ENCODE peak calls at places on chromosome 10, in five cellular contexts. V is K562, K is WTC11, U is HepG2, L is GM12878. I is an unnamed sample.

GRCh38 chr10:48445932-48446331 is 139.5 kb downstream of the MAPK8 start:
- DNase-seq in V (no peak), K (no peak), U (no peak), L (no peak), I (peak; percentile 40)

GRCh38 chr10:84008878-84009277 is 130.4 kb upstream of the GHITM start:
- DNase-seq in V (peak; percentile 87), K (peak; percentile 77), U (no peak), L (no peak), I (peak; percentile 84)

GRCh38 chr10:117677239-117677638 is 134.7 kb downstream of the EMX2 start:
- DNase-seq in V (peak; percentile 8), K (no peak), U (no peak), L (no peak), I (no peak)

GRCh38 chr10:132265878-132266496 is 41.8 kb downstream of the STK32C start:
- DNase-seq in V (no peak), K (no peak), U (no peak), L (no peak), I (no peak)

GRCh38 chr10:24952701-24953349 is 419 bp upstream of the PRTFDC1 start:
- DNase-seq in V (peak; percentile 80), K (no peak), U (no peak), L (no peak), I (no peak)

GRCh38 chr10:69089638-69090599 is 2.0 kb downstream of the SRGN start:
- DNase-seq in V (no peak), K (no peak), U (no peak), L (peak; percentile 65), I (no peak)

GRCh38 chr10:13953371-13953770 is 366.6 kb downstream of the PRPF18 start:
- DNase-seq in V (no peak), K (no peak), U (no peak), L (no peak), I (no peak)

GRCh38 chr10:51832652-51833383 is 133.4 kb upstream of the CSTF2T start:
- DNase-seq in V (no peak), K (no peak), U (peak; percentile 44), L (peak; percentile 8), I (no peak)

GRCh38 chr10:15485684-15486316 is 114.7 kb upstream of the FAM171A1 start:
- DNase-seq in V (no peak), K (no peak), U (no peak), L (no peak), I (no peak)

DNA sequence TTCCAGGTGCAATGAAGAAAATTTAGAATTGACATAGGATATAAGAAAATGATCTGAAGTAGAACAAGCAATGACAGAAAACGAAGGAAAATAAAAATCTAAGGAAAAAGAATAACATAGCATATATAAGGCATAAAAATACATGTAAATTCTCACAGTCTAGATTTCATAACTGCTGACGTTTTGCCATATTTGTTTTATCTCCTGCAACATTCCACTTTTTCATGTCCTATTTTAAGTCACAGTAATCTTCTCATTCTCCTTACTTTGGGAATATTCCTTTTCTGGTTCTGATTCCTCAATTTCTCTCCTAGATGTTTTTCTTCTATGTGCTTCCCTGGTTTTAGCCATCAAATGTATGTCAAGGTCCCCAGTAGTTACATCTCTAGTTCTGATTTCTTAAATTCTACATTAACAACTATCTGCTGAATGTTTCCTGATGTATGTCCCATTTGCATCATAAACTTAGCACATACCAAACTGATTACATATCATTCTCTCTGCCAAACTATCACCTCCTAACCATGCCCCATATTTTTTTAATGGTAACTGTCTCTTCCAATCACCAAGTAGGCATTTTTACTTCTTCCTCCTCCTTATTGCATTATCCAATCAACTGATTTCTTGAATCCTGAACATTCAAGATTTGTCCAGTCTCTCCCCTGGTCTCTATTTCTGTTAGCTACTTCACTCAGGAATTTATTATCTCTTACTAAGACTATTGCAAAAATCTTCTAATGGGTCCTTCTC is 171.4 kb downstream of the DNAJC1 start:
- DNase-seq in V (no peak), K (no peak), U (no peak), L (no peak), I (no peak)
- TF ChIP-seq ATF2 in V (no peak), K (no peak), U (no peak), L (no peak), I (no peak)

GRCh38 chr10:103856497-103857175 is 1.3 kb upstream of the SH3PXD2A start:
- DNase-seq in V (no peak), K (no peak), U (peak; percentile 19), L (no peak), I (no peak)

GRCh38 chr10:103861501-103861900 is 6.1 kb upstream of the SH3PXD2A start:
- DNase-seq in V (no peak), K (no peak), U (no peak), L (no peak), I (no peak)

GRCh38 chr10:103855852-103856496 is 598 bp upstream of the SH3PXD2A start:
- DNase-seq in V (no peak), K (no peak), U (peak; percentile 52), L (no peak), I (no peak)

GRCh38 chr10:103858360-103858759 is 3.0 kb upstream of the SH3PXD2A start:
- DNase-seq in V (no peak), K (no peak), U (no peak), L (no peak), I (no peak)

GRCh38 chr10:103859161-103860141 is 4.1 kb upstream of the SH3PXD2A start:
- DNase-seq in V (peak; percentile 22), K (peak; percentile 71), U (peak; percentile 72), L (peak; percentile 24), I (peak; percentile 46)
- TF ChIP-seq ATF2 in V (no peak), K (no peak), U (no peak), L (no peak), I (no peak)

DNA sequence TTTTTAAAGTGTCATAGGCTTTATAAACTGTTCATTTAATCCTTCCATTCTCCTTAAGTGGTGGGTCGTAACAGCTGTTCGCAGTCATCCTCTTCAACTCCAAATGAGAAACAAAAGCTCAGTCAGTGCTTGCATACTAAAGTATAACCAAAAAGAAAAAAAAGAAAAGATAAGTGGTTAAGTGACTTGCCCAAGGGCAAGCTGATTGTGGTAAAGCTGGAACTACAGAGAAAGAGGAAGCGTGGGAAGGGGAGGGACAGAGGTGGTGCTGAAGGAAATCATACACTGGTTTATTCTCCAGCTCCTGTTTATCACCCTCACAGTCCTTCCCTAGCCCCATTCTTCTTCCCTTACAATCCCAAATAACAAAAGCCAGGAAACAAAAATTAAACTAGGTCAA is 29.6 kb downstream of the IDE start:
- DNase-seq in V (no peak), K (no peak), U (no peak), L (peak; percentile 35), I (no peak)
- TF ChIP-seq ATF2 in V (no peak), K (no peak), U (no peak), L (no peak), I (no peak)

GRCh38 chr10:76973091-76973514 is 664.5 kb downstream of the KCNMA1 start:
- DNase-seq in V (no peak), K (no peak), U (no peak), L (no peak), I (no peak)
- TF ChIP-seq ATF2 in V (no peak), K (no peak), U (no peak), L (no peak), I (no peak)

GRCh38 chr10:71058308-71058707 is 154.1 kb upstream of the UNC5B start:
- DNase-seq in V (no peak), K (no peak), U (no peak), L (no peak), I (no peak)

GRCh38 chr10:71059059-71059818 is 153.1 kb upstream of the UNC5B start:
- DNase-seq in V (no peak), K (no peak), U (no peak), L (no peak), I (no peak)

GRCh38 chr10:71060636-71061426 is 151.5 kb upstream of the UNC5B start:
- DNase-seq in V (no peak), K (no peak), U (no peak), L (no peak), I (no peak)

GRCh38 chr10:71061472-71061871 is 150.9 kb upstream of the UNC5B start:
- DNase-seq in V (no peak), K (no peak), U (no peak), L (no peak), I (no peak)

GRCh38 chr10:71059943-71060342 is 152.4 kb upstream of the UNC5B start:
- DNase-seq in V (no peak), K (no peak), U (no peak), L (no peak), I (no peak)
- TF ChIP-seq ATF2 in V (no peak), K (no peak), U (no peak), L (no peak), I (no peak)

GRCh38 chr10:88946965-88947590 is 5.5 kb downstream of the ACTA2 start:
- DNase-seq in V (no peak), K (no peak), U (no peak), L (no peak), I (no peak)
- TF ChIP-seq ATF2 in V (no peak), K (no peak), U (no peak), L (no peak), I (no peak)

GRCh38 chr10:58304099-58304633 is 30.6 kb upstream of the UBE2D1 start:
- DNase-seq in V (no peak), K (no peak), U (no peak), L (no peak), I (no peak)
- TF ChIP-seq ATF2 in V (no peak), K (no peak), U (no peak), L (no peak), I (no peak)

GRCh38 chr10:21334891-21335696 is 190.4 kb downstream of the SKIDA1 start:
- DNase-seq in V (peak; percentile 56), K (no peak), U (peak; percentile 61), L (no peak), I (no peak)

GRCh38 chr10:21326594-21326993 is 198.9 kb downstream of the SKIDA1 start:
- DNase-seq in V (no peak), K (no peak), U (no peak), L (no peak), I (no peak)

GRCh38 chr10:21329995-21330627 is 195.4 kb downstream of the SKIDA1 start:
- DNase-seq in V (no peak), K (no peak), U (peak; percentile 61), L (no peak), I (no peak)

GRCh38 chr10:21327239-21327993 is 198.1 kb downstream of the SKIDA1 start:
- DNase-seq in V (no peak), K (no peak), U (no peak), L (no peak), I (no peak)

DNA sequence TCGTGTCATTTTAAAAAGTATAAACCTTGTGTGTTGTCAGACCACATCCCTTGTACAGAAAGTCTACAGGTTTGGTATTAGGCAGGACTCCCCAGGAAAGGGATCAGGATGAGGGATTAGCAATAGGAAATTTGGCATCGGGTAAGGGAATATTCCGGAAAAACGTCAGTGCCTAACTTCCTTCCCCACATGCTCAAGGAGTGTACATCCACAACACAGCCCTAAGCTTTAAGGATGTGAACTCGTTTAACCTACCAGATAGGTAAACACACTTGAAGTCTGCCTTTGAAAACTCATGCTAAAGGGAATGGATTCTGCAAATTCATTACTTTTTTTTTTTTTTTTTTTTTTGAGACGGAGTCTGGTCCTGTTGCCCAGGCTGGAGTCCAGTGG is 194.9 kb downstream of the SKIDA1 start:
- DNase-seq in V (no peak), K (no peak), U (no peak), L (no peak), I (no peak)
- TF ChIP-seq ATF2 in V (no peak), K (no peak), U (no peak), L (no peak), I (no peak)